ENCODE peak calls at places on chromosomes 12 and 14, in nine cellular contexts. V is right lobe of liver; H is aorta; Q is upper lobe of left lung; M is effector memory CD4-positive, alpha-beta T cell; X is right atrium auricular region; J is suprapubic skin; K is fibroblast of lung; T is Karpas-422. D is an unnamed sample. For H3K4me1, the result is how much of the 10 kb centered on the place peaks cover.

GRCh38 chr12:103768467-103769123 is 72.4 kb downstream of the NT5DC3 start:
- DNase-seq in V (no peak), H (no peak), Q (no peak), M (no peak), X (no peak), J (no peak), K (no peak), T (no peak), D (no peak)

GRCh38 chr12:40263616-40264409 is 39.0 kb downstream of the LRRK2 start:
- DNase-seq in V (no peak), H (no peak), Q (no peak), M (no peak), X (no peak), J (no peak), K (no peak), T (no peak), D (no peak)

GRCh38 chr12:52907092-52907810 is 2.4 kb upstream of the KRT8 start:
- DNase-seq in V (peak), H (no peak), Q (peak), M (no peak), X (no peak), J (peak), K (peak), T (no peak), D (peak)

GRCh38 chr14:104358528-104359300 is 220.3 kb downstream of the KIF26A start:
- DNase-seq in V (peak), H (peak), Q (peak), M (no peak), X (no peak), J (peak), K (no peak), T (no peak), D (peak)

GRCh38 chr14:73059326-73059725 is 992 bp downstream of the RBM25 start:
- DNase-seq in V (no peak), H (no peak), Q (no peak), M (no peak), X (no peak), J (no peak), K (peak), T (peak), D (no peak)

GRCh38 chr14:100612879-100613455 is 25.8 kb upstream of the BEGAIN start:
- DNase-seq in V (no peak), H (no peak), Q (no peak), M (no peak), X (no peak), J (peak), K (no peak), T (no peak), D (peak)

GRCh38 chr12:31346211-31346610 is 20.3 kb upstream of the SINHCAF start:
- DNase-seq in V (no peak), H (no peak), Q (no peak), M (no peak), X (no peak), J (no peak), K (no peak), T (no peak), D (no peak)

GRCh38 chr14:21099596-21099985 is 1.1 kb upstream of the ZNF219 start:
- DNase-seq in V (no peak), H (no peak), Q (no peak), M (no peak), X (no peak), J (no peak), K (no peak), T (no peak), D (no peak)

GRCh38 chr12:40947812-40948211 is 240.3 kb upstream of the PDZRN4 start:
- DNase-seq in V (no peak), H (no peak), Q (no peak), M (no peak), X (no peak), J (no peak), K (peak), T (no peak), D (no peak)

GRCh38 chr12:78759387-78759786 is 105.2 kb upstream of the SYT1 start:
- DNase-seq in V (no peak), H (no peak), Q (no peak), M (no peak), X (no peak), J (no peak), K (peak), T (no peak), D (no peak)

GRCh38 chr12:3304436-3305135 is 186.4 kb upstream of the PRMT8 start:
- DNase-seq in V (no peak), H (no peak), Q (no peak), M (no peak), X (no peak), J (no peak), K (peak), T (no peak), D (peak)

GRCh38 chr12:7609480-7609879 is 56.2 kb downstream of the APOBEC1 start:
- DNase-seq in V (no peak), H (no peak), Q (no peak), M (no peak), X (no peak), J (no peak), K (no peak), T (no peak), D (no peak)

GRCh38 chr12:82524020-82524419 is 162.7 kb upstream of the TMTC2 start:
- DNase-seq in V (no peak), H (no peak), Q (no peak), M (no peak), X (no peak), J (no peak), K (no peak), T (no peak), D (no peak)

GRCh38 chr12:126856958-126857357 is 1410.0 kb upstream of the TMEM132C start:
- DNase-seq in V (no peak), H (no peak), Q (no peak), M (no peak), X (no peak), J (no peak), K (no peak), T (no peak), D (no peak)

GRCh38 chr12:24226745-24227350 is 277.4 kb upstream of the SOX5 start:
- DNase-seq in V (no peak), H (no peak), Q (peak), M (no peak), X (peak), J (no peak), K (peak), T (no peak), D (no peak)

GRCh38 chr14:74980398-74980745 is 22.3 kb upstream of the EIF2B2 start:
- DNase-seq in V (no peak), H (peak), Q (no peak), M (no peak), X (no peak), J (no peak), K (peak), T (no peak), D (peak)

GRCh38 chr12:28278499-28278898 is 88.2 kb downstream of the CCDC91 start:
- DNase-seq in V (no peak), H (no peak), Q (no peak), M (no peak), X (no peak), J (no peak), K (no peak), T (no peak), D (no peak)

GRCh38 chr12:82090188-82090587 is 268.0 kb downstream of the CCDC59 start:
- DNase-seq in V (no peak), H (no peak), Q (no peak), M (no peak), X (no peak), J (no peak), K (no peak), T (no peak), D (no peak)

GRCh38 chr12:94766397-94766796 is 116.0 kb upstream of the TMCC3 start:
- DNase-seq in V (no peak), H (no peak), Q (no peak), M (no peak), X (no peak), J (no peak), K (no peak), T (no peak), D (no peak)

GRCh38 chr14:65255583-65256443 is 153.5 kb upstream of the MAX start:
- DNase-seq in V (no peak), H (no peak), Q (peak), M (no peak), X (no peak), J (peak), K (no peak), T (no peak), D (peak)

GRCh38 chr12:19945559-19946485 is 422.5 kb upstream of the PDE3A start:
- DNase-seq in V (no peak), H (no peak), Q (no peak), M (no peak), X (no peak), J (no peak), K (peak), T (no peak), D (no peak)

GRCh38 chr12:124006582-124007170 is 33.7 kb downstream of the ZNF664 start:
- DNase-seq in V (no peak), H (no peak), Q (no peak), M (no peak), X (no peak), J (no peak), K (no peak), T (no peak), D (no peak)

GRCh38 chr12:41967668-41968649 is 176.7 kb downstream of the GXYLT1 start:
- DNase-seq in V (no peak), H (no peak), Q (no peak), M (no peak), X (no peak), J (no peak), K (peak), T (no peak), D (no peak)

GRCh38 chr14:88995437-88996198 is 171.2 kb downstream of the TTC8 start:
- DNase-seq in V (no peak), H (no peak), Q (peak), M (no peak), X (no peak), J (no peak), K (peak), T (no peak), D (no peak)

GRCh38 chr12:104263580-104264358 is 39.8 kb upstream of the EID3 start:
- DNase-seq in V (no peak), H (no peak), Q (no peak), M (no peak), X (peak), J (no peak), K (peak), T (no peak), D (peak)

GRCh38 chr12:31297572-31298509 is 28.1 kb downstream of the SINHCAF start:
- DNase-seq in V (no peak), H (no peak), Q (no peak), M (no peak), X (no peak), J (no peak), K (no peak), T (no peak), D (no peak)

GRCh38 chr14:104723651-104724406 is at the start of gene ADSS1:
- DNase-seq in V (peak), H (peak), Q (peak), M (peak), X (no peak), J (no peak), K (peak), T (peak), D (no peak)

GRCh38 chr12:117907108-117907689 is 61.6 kb downstream of the KSR2 start:
- DNase-seq in V (no peak), H (no peak), Q (no peak), M (no peak), X (no peak), J (no peak), K (no peak), T (no peak), D (no peak)

GRCh38 chr12:80849367-80849766 is 88.4 kb downstream of the LIN7A start:
- DNase-seq in V (no peak), H (no peak), Q (no peak), M (no peak), X (no peak), J (no peak), K (no peak), T (no peak), D (no peak)

GRCh38 chr14:95314609-95315008 is 5.1 kb downstream of the CLMN start:
- DNase-seq in V (peak), H (peak), Q (peak), M (no peak), X (no peak), J (no peak), K (peak), T (peak), D (peak)

DNA sequence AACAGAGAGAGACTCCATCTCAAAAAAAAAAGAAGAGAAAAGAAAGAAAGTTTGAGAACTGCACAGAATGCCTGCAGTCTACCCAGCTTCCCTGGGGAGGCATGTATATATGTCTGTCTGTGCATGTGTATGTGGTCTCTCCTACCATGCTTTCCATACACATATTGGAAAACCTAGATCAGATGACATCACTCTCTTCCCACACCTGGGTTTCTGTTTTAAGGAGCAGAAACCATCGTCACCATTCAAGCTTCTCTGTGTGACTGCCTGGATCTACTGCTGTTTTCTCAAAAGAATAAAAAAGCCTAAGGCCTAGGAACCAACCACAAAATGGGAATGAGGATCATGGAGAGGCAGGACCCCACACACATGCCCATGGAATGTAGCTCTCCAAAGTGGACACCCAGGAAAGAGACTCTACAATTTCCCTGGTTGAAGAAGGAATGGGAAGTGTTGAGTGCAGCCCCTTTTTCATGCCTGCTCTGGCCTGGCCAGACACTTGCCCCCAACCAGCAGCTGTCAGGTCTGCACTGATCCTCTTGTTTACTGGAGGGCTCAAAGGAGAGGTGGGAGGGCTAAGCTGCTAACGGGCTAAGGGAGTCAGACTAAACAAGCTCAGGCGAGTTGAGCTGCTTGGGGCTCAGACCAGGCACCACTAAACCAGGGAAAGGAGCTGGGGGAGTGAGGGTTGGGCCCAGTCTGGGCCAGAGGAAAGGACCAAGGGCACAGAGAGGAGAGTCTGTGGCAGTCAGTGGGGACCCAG is 7.7 kb upstream of the PCK2 start:
- DNase-seq in V (no peak), H (peak), Q (no peak), M (no peak), X (no peak), J (no peak), K (no peak), T (no peak), D (no peak)
- H3K4me1 ChIP-seq in V (under half), H (under half), Q (under half), M (under half), X (under half), J (under half), K (under half), T (under half), D (under half)

DNA sequence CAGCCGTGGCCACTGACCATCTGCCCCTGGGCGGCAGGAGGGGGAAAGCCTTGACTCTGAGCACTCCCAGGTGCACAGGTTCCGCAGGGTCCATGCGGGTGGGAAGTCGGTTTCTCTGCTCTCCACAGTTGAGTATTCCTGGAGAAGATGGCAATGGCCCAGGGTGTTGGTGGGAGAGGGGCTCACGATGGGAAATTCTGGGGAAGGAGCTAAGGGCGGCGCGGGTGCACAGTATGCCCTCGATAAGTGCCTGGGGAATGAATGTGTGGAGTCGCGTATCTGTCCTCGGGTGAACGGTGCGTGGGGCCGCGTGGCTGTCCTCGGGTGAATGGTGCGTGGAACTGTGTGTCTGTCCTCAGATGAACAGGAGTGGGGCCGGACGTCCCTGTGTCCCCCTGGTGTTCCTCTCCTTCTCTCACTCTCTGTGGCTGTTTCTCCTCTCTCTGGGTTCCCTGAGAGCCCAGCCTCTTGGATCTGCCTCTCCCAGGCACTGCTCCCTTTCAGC is 38.0 kb downstream of the NOC4L start:
- DNase-seq in V (no peak), H (no peak), Q (no peak), M (no peak), X (no peak), J (no peak), K (no peak), T (no peak), D (no peak)
- H3K4me3 ChIP-seq in V (no peak), H (no peak), Q (no peak), M (no peak), X (no peak), J (no peak), K (no peak), T (no peak), D (no peak)

GRCh38 chr12:111715242-111715641 is 29.4 kb downstream of the ACAD10 start:
- DNase-seq in V (no peak), H (no peak), Q (no peak), M (no peak), X (peak), J (no peak), K (peak), T (no peak), D (no peak)
- H3K27ac ChIP-seq in V (no peak), H (no peak), Q (no peak), M (no peak), X (peak), J (no peak), K (no peak), T (no peak), D (no peak)

DNA sequence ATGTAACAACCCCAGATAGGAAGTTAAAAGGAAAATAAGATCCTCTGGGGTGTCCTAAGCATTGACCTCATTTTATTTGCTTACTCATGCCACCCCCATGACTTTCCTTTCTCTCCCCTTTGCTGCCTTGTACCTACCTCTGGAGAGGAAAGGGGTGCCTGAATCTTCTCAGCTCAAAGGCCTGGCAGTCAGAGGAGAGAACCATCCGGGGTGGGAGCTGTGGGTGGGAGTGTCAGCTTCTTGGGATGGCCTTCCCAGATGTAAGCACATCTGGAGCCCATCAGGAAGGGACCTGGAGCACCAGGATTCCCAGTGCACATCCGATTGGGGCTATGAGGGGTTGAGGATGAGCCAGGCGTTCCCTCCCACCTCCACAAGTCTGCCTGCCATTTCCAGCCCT is 5.2 kb upstream of the ITGA5 start:
- DNase-seq in V (no peak), H (no peak), Q (no peak), M (no peak), X (no peak), J (peak), K (no peak), T (no peak), D (peak)
- H3K4me1 ChIP-seq in V (under half), H (under half), Q (half or more), M (under half), X (under half), J (half or more), K (under half), T (under half), D (half or more)

GRCh38 chr14:103259801-103260628 is 74.0 kb upstream of the EIF5 start:
- DNase-seq in V (peak), H (no peak), Q (no peak), M (no peak), X (no peak), J (no peak), K (peak), T (no peak), D (peak)
- H3K4me3 ChIP-seq in V (peak), H (peak), Q (peak), M (peak), X (peak), J (peak), K (peak), T (no peak), D (peak)

GRCh38 chr12:58916891-58917570 is 3.3 kb downstream of the LRIG3 start:
- DNase-seq in V (no peak), H (no peak), Q (no peak), M (no peak), X (no peak), J (no peak), K (peak), T (no peak), D (no peak)

GRCh38 chr12:58917699-58918334 is 2.5 kb downstream of the LRIG3 start:
- DNase-seq in V (no peak), H (no peak), Q (no peak), M (no peak), X (no peak), J (no peak), K (peak), T (no peak), D (no peak)

GRCh38 chr12:58914457-58914856 is 5.8 kb downstream of the LRIG3 start:
- DNase-seq in V (no peak), H (no peak), Q (no peak), M (no peak), X (no peak), J (no peak), K (peak), T (no peak), D (no peak)

GRCh38 chr12:58916153-58916709 is 4.1 kb downstream of the LRIG3 start:
- DNase-seq in V (no peak), H (no peak), Q (no peak), M (no peak), X (no peak), J (no peak), K (no peak), T (no peak), D (no peak)

DNA sequence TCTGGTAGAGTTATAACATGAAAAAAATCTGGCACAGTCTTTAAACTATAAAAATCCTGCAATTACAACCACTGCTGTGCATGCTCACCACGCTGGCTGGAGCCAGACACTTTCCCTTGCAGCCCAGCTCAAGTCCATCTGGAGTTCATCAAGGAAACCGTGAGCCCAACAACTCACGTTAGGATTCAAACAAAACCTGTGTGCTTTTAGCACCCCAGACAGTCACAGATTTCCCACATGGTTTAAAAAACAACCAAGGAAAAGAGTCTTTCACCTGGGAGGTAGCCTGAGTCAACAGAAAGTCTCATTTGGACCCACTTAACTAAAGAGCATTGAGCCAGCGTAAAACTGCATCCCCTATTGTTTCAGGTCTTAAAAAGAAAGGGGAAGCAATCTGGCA is 4.7 kb downstream of the LRIG3 start:
- DNase-seq in V (peak), H (no peak), Q (peak), M (no peak), X (no peak), J (no peak), K (peak), T (no peak), D (no peak)
- H3K27ac ChIP-seq in V (peak), H (no peak), Q (peak), M (no peak), X (peak), J (peak), K (no peak), T (no peak), D (peak)